ENCODE peak calls at places on chromosome 2, in six cellular contexts. R, T, L, J, B and S are unnamed samples.

GRCh38 chr2:239679755-239680154 is 278.9 kb upstream of the HDAC4 start:
- DNase-seq in R (no peak), T (no peak), L (no peak), J (no peak), B (no peak), S (no peak)

GRCh38 chr2:233867993-233868532 is at the start of gene MSL3B:
- DNase-seq in R (peak; percentile 26), T (peak; percentile 42), L (peak; percentile 74), J (peak; percentile 18), B (peak; percentile 67), S (peak; percentile 65)

GRCh38 chr2:192151848-192152247 is 42.9 kb downstream of the TMEFF2 start:
- DNase-seq in R (no peak), T (no peak), L (no peak), J (no peak), B (no peak), S (no peak)

GRCh38 chr2:46032161-46032813 is 264.9 kb upstream of the EPAS1 start:
- DNase-seq in R (no peak), T (no peak), L (no peak), J (no peak), B (no peak), S (no peak)

GRCh38 chr2:122831644-122832043 is 1076.2 kb downstream of the TSN start:
- DNase-seq in R (no peak), T (no peak), L (no peak), J (no peak), B (no peak), S (no peak)

GRCh38 chr2:127700527-127701192 is 637 bp upstream of the SFT2D3 start:
- DNase-seq in R (peak; percentile 37), T (no peak), L (peak; percentile 77), J (no peak), B (no peak), S (peak; percentile 92)

GRCh38 chr2:163200726-163201125 is 362.2 kb upstream of the KCNH7 start:
- DNase-seq in R (no peak), T (no peak), L (no peak), J (no peak), B (peak; percentile 48), S (no peak)

GRCh38 chr2:229489016-229489415 is 217.9 kb upstream of the PID1 start:
- DNase-seq in R (no peak), T (no peak), L (no peak), J (no peak), B (no peak), S (no peak)

GRCh38 chr2:1505031-1505441 is 91.8 kb downstream of the TPO start:
- DNase-seq in R (no peak), T (peak; percentile 5), L (no peak), J (no peak), B (no peak), S (no peak)

GRCh38 chr2:127371037-127371436 is 16.7 kb downstream of the MAP3K2 start:
- DNase-seq in R (no peak), T (no peak), L (peak; percentile 47), J (no peak), B (no peak), S (no peak)

GRCh38 chr2:233435436-233436190 is 81.3 kb downstream of the DGKD start:
- DNase-seq in R (no peak), T (no peak), L (no peak), J (no peak), B (no peak), S (no peak)

GRCh38 chr2:219378167-219378851 is 9.4 kb downstream of the DNPEP start:
- DNase-seq in R (peak; percentile 26), T (no peak), L (no peak), J (no peak), B (no peak), S (no peak)

GRCh38 chr2:240839152-240840143 is 19.4 kb upstream of the KIF1A start:
- DNase-seq in R (no peak), T (no peak), L (no peak), J (no peak), B (no peak), S (no peak)

DNA sequence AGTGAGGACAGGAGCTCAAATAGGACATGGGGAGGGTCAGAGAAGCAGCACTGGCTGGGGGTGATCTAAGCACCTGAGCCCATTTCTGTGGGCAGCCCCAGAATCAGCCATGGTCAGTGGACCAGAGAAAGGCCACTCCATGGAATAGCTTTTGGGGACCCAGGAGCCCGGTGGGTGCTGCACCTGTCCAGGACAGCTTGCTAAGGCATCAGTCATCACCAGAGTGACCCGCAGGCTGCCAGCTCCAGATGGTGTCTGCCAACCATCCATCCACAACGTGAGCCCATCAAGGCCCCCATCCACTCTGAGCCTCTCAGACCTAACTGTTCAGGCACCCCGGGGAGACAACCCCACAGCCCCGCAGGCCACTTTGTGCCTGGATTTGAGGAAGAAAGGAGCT is 23.6 kb upstream of the COL6A3 start:
- DNase-seq in R (no peak), T (no peak), L (no peak), J (no peak), B (no peak), S (no peak)
- H3K4me1 ChIP-seq in R (no peaks in the 10 kb centered on the region), T (peaks cover 19% of the 10 kb centered on the region), L (peaks cover 4% of the 10 kb centered on the region), J (peaks cover 9% of the 10 kb centered on the region), B (peaks cover 52% of the 10 kb centered on the region), S (peaks cover 5% of the 10 kb centered on the region)

DNA sequence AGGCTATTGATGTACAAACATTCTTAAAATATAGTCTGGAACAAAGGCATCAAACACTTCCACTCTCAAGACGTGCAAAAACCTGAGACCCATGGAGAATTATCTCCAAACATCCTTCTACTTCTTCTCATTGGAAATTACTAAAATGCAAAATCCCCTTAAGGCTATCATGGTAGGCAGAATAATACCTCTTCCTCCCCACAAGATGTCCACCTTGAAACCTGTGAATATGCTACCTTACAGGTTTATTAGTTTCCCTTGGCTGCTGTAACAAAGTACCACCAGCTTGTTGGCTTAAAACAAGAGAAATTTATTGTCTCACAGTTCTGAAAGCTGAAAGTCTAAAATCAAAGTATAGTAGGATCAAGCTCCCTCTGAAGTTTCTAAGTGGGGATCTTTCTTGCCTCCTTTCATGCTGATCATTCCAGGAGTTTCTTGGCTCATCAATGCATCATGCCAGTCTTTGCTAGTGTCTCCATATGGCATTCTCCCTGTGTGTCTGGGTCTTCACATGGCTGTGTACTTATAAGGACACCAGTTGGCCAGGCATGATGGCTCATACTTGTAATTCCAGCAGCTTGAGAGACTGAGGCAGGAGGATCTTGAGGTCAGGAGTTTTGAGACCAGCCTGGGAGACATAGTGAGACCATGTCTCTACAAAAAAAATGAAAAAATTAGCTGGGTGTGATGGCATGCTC is 163.7 kb upstream of the NCK2 start:
- DNase-seq in R (no peak), T (no peak), L (no peak), J (no peak), B (no peak), S (no peak)
- H3K36me3 ChIP-seq in R (no peaks in the 10 kb centered on the region), T (no peaks in the 10 kb centered on the region), L (no peaks in the 10 kb centered on the region), J (no peaks in the 10 kb centered on the region), B (no peaks in the 10 kb centered on the region), S (no peaks in the 10 kb centered on the region)

GRCh38 chr2:4272261-4272858 is 569.0 kb downstream of the DCDC2C start:
- DNase-seq in R (no peak), T (no peak), L (no peak), J (no peak), B (no peak), S (no peak)
- H3K4me3 ChIP-seq in R (no peak overlapping the region), T (no peak overlapping the region), L (no peak overlapping the region), J (no peak overlapping the region), B (no peak overlapping the region), S (no peak overlapping the region)

GRCh38 chr2:120786559-120786960 is 50.9 kb downstream of the GLI2 start:
- DNase-seq in R (no peak), T (no peak), L (peak; percentile 90), J (no peak), B (no peak), S (no peak)
- H3K4me1 ChIP-seq in R (peaks cover 23% of the 10 kb centered on the region), T (no peaks in the 10 kb centered on the region), L (peaks cover 57% of the 10 kb centered on the region), J (no peaks in the 10 kb centered on the region), B (peaks cover 9% of the 10 kb centered on the region), S (no peaks in the 10 kb centered on the region)